ENCODE peak calls at places on chromosome 16, in five cellular contexts. B is fibroblast of lung, C is NB4, G is psoas muscle, J is A549. O is an unnamed sample.

GRCh38 chr16:13795131-13795530 is 124.8 kb upstream of the ERCC4 start:
- DNase-seq in C (no peak), G (no peak), B (no peak), J (no peak), O (no peak)

GRCh38 chr16:78257376-78257728 is 157.9 kb downstream of the WWOX start:
- DNase-seq in C (no peak), B (no peak), G (no peak), J (no peak), O (no peak)

GRCh38 chr16:79658301-79659001 is 57.9 kb upstream of the MAF start:
- DNase-seq in C (peak; percentile 43), B (peak; percentile 91), G (peak; percentile 39), J (peak; percentile 29), O (no peak)

GRCh38 chr16:12907670-12908233 is 6.4 kb downstream of the SHISA9 start:
- DNase-seq in B (no peak), G (no peak), C (peak; percentile 15), J (no peak), O (no peak)

GRCh38 chr16:67652578-67653130 is 7.4 kb downstream of the ACD start:
- DNase-seq in C (peak; percentile 50), G (no peak), J (peak; percentile 48), B (no peak), O (no peak)

GRCh38 chr16:74842413-74842812 is 67.8 kb upstream of the FA2H start:
- DNase-seq in B (no peak), C (no peak), G (no peak), J (no peak), O (no peak)

GRCh38 chr16:85088570-85089214 is 23.6 kb downstream of the CIBAR2 start:
- DNase-seq in C (no peak), J (no peak), G (no peak), B (no peak), O (no peak)

GRCh38 chr16:89841275-89841674 is 13.0 kb downstream of the SPIRE2 start:
- DNase-seq in J (no peak), G (no peak), C (peak; percentile 40), B (no peak), O (no peak)

GRCh38 chr16:14510939-14511797 is 118.9 kb downstream of the PARN start:
- DNase-seq in C (no peak), J (no peak), B (peak; percentile 42), G (no peak), O (no peak)

GRCh38 chr16:49972280-49972679 is 52.7 kb upstream of the CNEP1R1 start:
- DNase-seq in J (no peak), C (no peak), G (no peak), B (no peak), O (no peak)

DNA sequence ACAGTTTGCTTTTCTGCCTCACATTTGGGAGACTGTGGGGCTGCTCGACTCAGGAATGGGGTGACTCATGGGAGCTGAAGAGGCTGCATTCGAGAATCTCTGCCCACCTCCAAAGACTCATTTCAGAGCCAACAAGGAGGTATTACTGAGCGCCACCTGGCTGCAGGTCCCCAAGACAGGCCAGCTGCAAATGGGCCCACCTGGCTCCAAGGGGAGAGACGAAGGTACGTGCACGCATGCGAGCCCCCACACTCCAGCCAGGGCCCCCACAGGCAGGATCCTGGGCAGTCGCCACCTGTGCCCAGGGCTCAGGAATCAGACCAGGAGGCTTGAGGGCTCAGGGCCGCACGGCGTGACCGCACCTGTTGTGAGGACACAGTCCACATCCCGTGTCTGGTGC is 6.0 kb downstream of the HAGHL start:
- DNase-seq in C (no peak), G (no peak), J (no peak), B (no peak), O (no peak)
- TF ChIP-seq CTCF in C (no peak), G (no peak), J (no peak), B (no peak), O (no peak)

DNA sequence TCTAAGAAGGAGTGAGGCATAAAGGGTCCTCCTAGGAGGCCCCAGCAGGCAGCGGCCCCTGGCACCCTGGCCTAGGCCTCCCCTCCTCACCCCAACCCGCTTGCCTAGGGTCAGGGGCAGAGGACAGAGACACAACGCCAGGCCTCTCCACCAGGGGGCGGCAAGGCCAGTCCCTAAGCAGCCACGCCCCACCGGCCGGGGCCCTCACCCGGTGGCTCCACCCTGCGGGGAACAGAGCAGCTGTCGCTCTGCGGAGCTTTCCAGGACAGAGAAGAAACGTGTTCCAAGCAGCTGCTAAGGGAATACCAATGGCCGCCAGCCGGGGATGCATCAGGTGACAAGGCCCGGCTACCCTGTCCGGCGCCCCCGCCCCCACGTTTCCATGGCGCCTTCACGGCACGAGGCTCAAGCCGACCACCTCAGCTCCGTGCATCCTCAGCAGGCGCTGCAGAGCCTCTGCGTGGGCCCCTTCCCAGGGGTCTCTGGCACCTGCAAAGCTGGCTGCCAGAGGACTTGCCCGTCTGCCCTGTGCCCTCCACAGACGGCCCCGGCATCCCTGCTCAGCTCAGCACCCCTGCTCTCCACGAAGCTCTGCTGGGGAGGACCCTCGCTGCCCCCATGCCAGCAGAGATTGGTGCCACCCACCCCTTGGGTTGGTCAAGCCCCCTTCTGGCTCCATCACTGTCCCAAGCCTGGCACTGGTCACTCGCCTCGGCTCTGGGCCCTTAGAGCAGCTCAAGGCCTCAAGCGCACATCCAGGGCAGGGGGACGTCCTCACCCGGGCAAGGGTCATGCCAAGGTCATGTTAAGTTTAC is 5.6 kb downstream of the ZNF598 start:
- DNase-seq in B (peak; percentile 87), C (peak; percentile 85), J (peak; percentile 87), G (peak; percentile 94), O (peak; percentile 97)
- TF ChIP-seq CTCF in B (peak; percentile 96), C (peak; percentile 87), J (peak; percentile 87), G (peak; percentile 97), O (peak; percentile 91)

GRCh38 chr16:2474877-2475412 is at the start of gene TBC1D24:
- DNase-seq in G (peak; percentile 89), C (peak; percentile 88), B (peak; percentile 77), J (peak; percentile 97), O (peak; percentile 92)
- TF ChIP-seq CTCF in G (no peak), C (no peak), B (no peak), J (no peak), O (no peak)

DNA sequence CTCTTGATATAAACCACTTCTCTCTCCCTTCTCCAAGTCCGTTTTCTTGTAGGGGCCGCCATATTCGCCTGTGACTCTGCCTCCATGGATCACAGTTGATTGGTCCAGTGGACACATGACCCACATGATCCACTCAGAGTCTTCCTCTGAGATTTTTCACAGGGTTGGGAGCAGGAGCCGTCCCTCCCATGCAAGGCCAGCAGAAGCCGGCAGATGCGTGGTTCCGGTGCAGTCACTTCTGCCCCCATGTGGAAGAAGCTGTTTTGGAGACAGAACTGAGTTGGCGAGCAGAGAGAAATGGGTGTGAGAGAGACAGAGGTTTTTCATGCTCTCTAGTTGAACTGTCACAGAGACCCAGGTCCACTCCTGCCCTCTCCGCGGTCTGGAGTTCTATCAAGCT is 83.3 kb downstream of the C16orf95 start:
- DNase-seq in B (peak; percentile 51), J (no peak), C (peak; percentile 65), G (no peak), O (peak; percentile 21)
- TF ChIP-seq CTCF in B (peak; percentile 41), J (no peak), C (no peak), G (no peak), O (no peak)

GRCh38 chr16:70460737-70461261 is 6.4 kb downstream of the FCSK start:
- DNase-seq in G (no peak), C (no peak), J (no peak), B (no peak), O (no peak)
- TF ChIP-seq CTCF in G (no peak), C (no peak), J (no peak), B (no peak), O (no peak)

GRCh38 chr16:5056347-5056746 is 9.4 kb downstream of the C16orf89 start:
- DNase-seq in B (no peak), C (peak; percentile 77), G (no peak), J (no peak), O (peak; percentile 53)
- TF ChIP-seq CTCF in B (peak; percentile 50), C (peak; percentile 79), G (no peak), J (peak; percentile 42), O (peak; percentile 10)